ENCODE peak calls at places on chromosomes 3 and 15, in nine cellular contexts. P, G, H, Z, L, X, S, U and M are unnamed samples.
A peak's percentile ranks its signal among the peaks of the same experiment; 100 is the strongest.

GRCh38 chr15:92524161-92524560 is 130.5 kb downstream of the ST8SIA2 start:
- DNase-seq in P (no peak), G (no peak), H (no peak), Z (no peak), L (no peak), X (no peak), S (no peak), U (no peak), M (no peak)

GRCh38 chr3:133475245-133476010 is 75.6 kb downstream of the BFSP2 start:
- DNase-seq in P (no peak), G (no peak), H (peak; percentile 89), Z (no peak), L (no peak), X (peak; percentile 15), S (no peak), U (no peak), M (no peak)

GRCh38 chr3:40317061-40317676 is 7.7 kb downstream of the EIF1B start:
- DNase-seq in P (peak; percentile 68), G (no peak), H (no peak), Z (peak; percentile 58), L (no peak), X (peak; percentile 67), S (no peak), U (peak; percentile 65), M (peak; percentile 26)

GRCh38 chr15:89835190-89835564 is 20.5 kb upstream of the ANPEP start:
- DNase-seq in P (no peak), G (no peak), H (no peak), Z (no peak), L (no peak), X (no peak), S (no peak), U (no peak), M (no peak)

GRCh38 chr3:119786409-119786808 is 4.5 kb downstream of the NR1I2 start:
- DNase-seq in P (no peak), G (no peak), H (no peak), Z (no peak), L (no peak), X (no peak), S (no peak), U (no peak), M (no peak)

GRCh38 chr15:89652131-89652530 is 3.1 kb downstream of the KIF7 start:
- DNase-seq in P (no peak), G (no peak), H (no peak), Z (no peak), L (peak; percentile 26), X (no peak), S (no peak), U (no peak), M (no peak)

GRCh38 chr3:194985031-194985578 is 285.9 kb downstream of the XXYLT1 start:
- DNase-seq in P (no peak), G (peak; percentile 74), H (no peak), Z (no peak), L (peak; percentile 86), X (peak; percentile 23), S (no peak), U (no peak), M (peak; percentile 88)

GRCh38 chr3:129602730-129603560 is 3.5 kb downstream of the PLXND1 start:
- DNase-seq in P (peak; percentile 38), G (no peak), H (no peak), Z (peak; percentile 81), L (peak; percentile 89), X (peak; percentile 75), S (no peak), U (no peak), M (peak; percentile 67)

GRCh38 chr3:122802323-122802722 is 7.5 kb downstream of the SLC49A4 start:
- DNase-seq in P (no peak), G (no peak), H (no peak), Z (no peak), L (no peak), X (no peak), S (no peak), U (no peak), M (no peak)

GRCh38 chr3:35708394-35708793 is 69.1 kb downstream of the ARPP21 start:
- DNase-seq in P (no peak), G (no peak), H (no peak), Z (no peak), L (no peak), X (no peak), S (no peak), U (no peak), M (no peak)

GRCh38 chr3:189353988-189354735 is 182.4 kb downstream of the TPRG1 start:
- DNase-seq in P (no peak), G (no peak), H (no peak), Z (peak; percentile 93), L (no peak), X (no peak), S (no peak), U (no peak), M (no peak)

GRCh38 chr3:189353318-189353958 is 181.7 kb downstream of the TPRG1 start:
- DNase-seq in P (no peak), G (no peak), H (no peak), Z (peak; percentile 85), L (no peak), X (no peak), S (no peak), U (no peak), M (no peak)

GRCh38 chr3:189360291-189360690 is 188.5 kb downstream of the TPRG1 start:
- DNase-seq in P (no peak), G (no peak), H (no peak), Z (no peak), L (no peak), X (no peak), S (no peak), U (no peak), M (no peak)

GRCh38 chr3:189355115-189355480 is 183.3 kb downstream of the TPRG1 start:
- DNase-seq in P (no peak), G (no peak), H (no peak), Z (no peak), L (no peak), X (no peak), S (no peak), U (no peak), M (no peak)

GRCh38 chr3:189355481-189356201 is 183.9 kb downstream of the TPRG1 start:
- DNase-seq in P (no peak), G (no peak), H (no peak), Z (peak; percentile 89), L (no peak), X (no peak), S (no peak), U (no peak), M (no peak)
- TF ChIP-seq EP300 in P (no peak), G (no peak), H (no peak), Z (no peak), L (no peak), X (no peak), S (no peak), U (no peak), M (no peak)

GRCh38 chr15:31272558-31273257 is 53.9 kb upstream of the KLF13 start:
- DNase-seq in P (no peak), G (peak; percentile 65), H (no peak), Z (no peak), L (peak; percentile 62), X (no peak), S (peak; percentile 88), U (peak; percentile 9), M (no peak)

GRCh38 chr15:31273258-31273941 is 53.2 kb upstream of the KLF13 start:
- DNase-seq in P (no peak), G (peak; percentile 23), H (no peak), Z (no peak), L (peak; percentile 54), X (no peak), S (no peak), U (peak; percentile 10), M (no peak)

GRCh38 chr15:31270767-31271166 is 55.9 kb upstream of the KLF13 start:
- DNase-seq in P (peak; percentile 28), G (peak; percentile 17), H (no peak), Z (no peak), L (peak; percentile 37), X (no peak), S (peak; percentile 31), U (peak; percentile 51), M (no peak)

GRCh38 chr15:31271224-31271635 is 55.4 kb upstream of the KLF13 start:
- DNase-seq in P (no peak), G (peak; percentile 14), H (no peak), Z (no peak), L (peak; percentile 36), X (no peak), S (peak; percentile 47), U (no peak), M (no peak)

GRCh38 chr15:31271706-31272557 is 54.7 kb upstream of the KLF13 start:
- DNase-seq in P (no peak), G (peak; percentile 7), H (no peak), Z (no peak), L (peak; percentile 56), X (no peak), S (peak; percentile 37), U (peak; percentile 12), M (no peak)
- TF ChIP-seq EP300 in P (no peak), G (no peak), H (no peak), Z (no peak), L (no peak), X (no peak), S (no peak), U (no peak), M (no peak)

DNA sequence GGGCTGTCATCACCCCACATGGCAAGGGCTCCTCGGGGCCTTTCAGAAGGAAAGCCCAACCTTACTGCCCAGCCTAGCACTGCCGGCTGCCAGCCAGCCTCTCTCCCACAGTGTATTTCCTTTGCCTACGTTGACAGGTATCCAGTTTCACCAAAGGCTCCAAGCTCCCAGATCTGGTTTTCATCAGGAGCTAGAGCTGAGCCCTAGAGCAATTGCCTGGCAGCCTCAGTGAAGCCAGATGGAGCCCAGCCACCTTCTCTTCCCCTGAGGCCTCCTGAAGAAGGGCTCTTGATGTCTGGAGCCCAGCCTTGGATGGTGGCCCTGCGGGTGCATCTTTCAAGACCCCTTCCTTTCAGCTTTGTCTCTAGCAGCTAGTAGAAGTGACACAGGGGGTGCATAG is 20.3 kb downstream of the CRABP1 start:
- DNase-seq in P (no peak), G (no peak), H (no peak), Z (no peak), L (no peak), X (no peak), S (no peak), U (peak; percentile 41), M (no peak)
- TF ChIP-seq EP300 in P (no peak), G (no peak), H (no peak), Z (no peak), L (no peak), X (no peak), S (no peak), U (no peak), M (no peak)

DNA sequence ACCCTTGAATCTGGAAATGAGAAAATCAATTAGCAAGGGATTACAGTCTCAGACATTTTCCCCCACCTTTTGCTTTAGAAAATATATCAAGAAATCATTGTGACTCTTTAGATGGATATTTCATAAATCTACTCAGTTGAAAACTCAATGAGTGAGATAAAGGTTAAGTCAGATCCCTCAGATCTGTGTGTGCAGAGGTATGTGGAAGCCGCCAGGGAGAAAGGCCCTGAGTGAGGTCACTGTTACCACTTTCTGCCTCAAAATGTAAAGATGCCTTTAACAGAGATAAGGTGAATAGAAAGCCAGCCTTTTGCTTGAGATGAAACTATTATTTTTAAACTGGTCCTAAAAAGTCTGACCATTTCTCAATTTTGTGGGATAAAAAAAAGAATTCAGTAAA is 225.6 kb upstream of the HES1 start:
- DNase-seq in P (no peak), G (no peak), H (no peak), Z (no peak), L (no peak), X (no peak), S (no peak), U (no peak), M (no peak)
- TF ChIP-seq EP300 in P (no peak), G (no peak), H (no peak), Z (no peak), L (no peak), X (no peak), S (no peak), U (no peak), M (no peak)